ENCODE peak calls at places on chromosomes 2 and 18, in six cellular contexts. One of them, this sample, is unnamed.

GRCh38 chr2:204533629-204534370 is 11.5 kb upstream of the PARD3B start:
- DNase-seq in adrenal gland: no peak
- DNase-seq in tibial artery: no peak
- DNase-seq in right cardiac atrium: no peak
- DNase-seq in IMR-90: peak; percentile 69
- DNase-seq in stomach: no peak
- DNase-seq in this sample: no peak

GRCh38 chr2:43110442-43110871 is 115.9 kb downstream of the ZFP36L2 start:
- DNase-seq in stomach: no peak
- DNase-seq in IMR-90: peak; percentile 85
- DNase-seq in adrenal gland: no peak
- DNase-seq in tibial artery: no peak
- DNase-seq in right cardiac atrium: peak; percentile 84
- DNase-seq in this sample: no peak

GRCh38 chr18:79988079-79988924 is at the start of gene TXNL4A:
- DNase-seq in tibial artery: peak; percentile 73
- DNase-seq in adrenal gland: peak; percentile 85
- DNase-seq in stomach: peak; percentile 89
- DNase-seq in IMR-90: peak; percentile 89
- DNase-seq in right cardiac atrium: peak; percentile 97
- DNase-seq in this sample: peak; percentile 97

GRCh38 chr18:78595453-78595852 is 384.2 kb upstream of the SALL3 start:
- DNase-seq in right cardiac atrium: no peak
- DNase-seq in IMR-90: no peak
- DNase-seq in stomach: no peak
- DNase-seq in adrenal gland: no peak
- DNase-seq in tibial artery: no peak
- DNase-seq in this sample: no peak

GRCh38 chr2:216949685-216950397 is 90.0 kb upstream of the TNP1 start:
- DNase-seq in right cardiac atrium: no peak
- DNase-seq in adrenal gland: no peak
- DNase-seq in stomach: no peak
- DNase-seq in tibial artery: no peak
- DNase-seq in IMR-90: no peak
- DNase-seq in this sample: no peak

GRCh38 chr2:231393149-231394131 is 2.1 kb upstream of the B3GNT7 start:
- DNase-seq in tibial artery: no peak
- DNase-seq in adrenal gland: peak; percentile 37
- DNase-seq in right cardiac atrium: no peak
- DNase-seq in stomach: no peak
- DNase-seq in IMR-90: no peak
- DNase-seq in this sample: peak; percentile 94

GRCh38 chr2:191626497-191627151 is 51.3 kb upstream of the NABP1 start:
- DNase-seq in adrenal gland: no peak
- DNase-seq in stomach: no peak
- DNase-seq in IMR-90: peak; percentile 85
- DNase-seq in tibial artery: no peak
- DNase-seq in right cardiac atrium: no peak
- DNase-seq in this sample: no peak

GRCh38 chr18:577606-578005 is 2.6 kb upstream of the CETN1 start:
- DNase-seq in adrenal gland: no peak
- DNase-seq in stomach: no peak
- DNase-seq in IMR-90: no peak
- DNase-seq in tibial artery: no peak
- DNase-seq in right cardiac atrium: no peak
- DNase-seq in this sample: no peak

GRCh38 chr2:168166902-168167510 is 80.4 kb downstream of the STK39 start:
- DNase-seq in right cardiac atrium: no peak
- DNase-seq in stomach: no peak
- DNase-seq in adrenal gland: no peak
- DNase-seq in IMR-90: peak; percentile 78
- DNase-seq in tibial artery: no peak
- DNase-seq in this sample: no peak

GRCh38 chr2:71605781-71606241 is 152.4 kb downstream of the DYSF start:
- DNase-seq in IMR-90: no peak
- DNase-seq in adrenal gland: no peak
- DNase-seq in stomach: peak; percentile 5
- DNase-seq in right cardiac atrium: no peak
- DNase-seq in tibial artery: no peak
- DNase-seq in this sample: no peak

GRCh38 chr2:173571887-173572680 is 217.4 kb downstream of the CDCA7 start:
- DNase-seq in IMR-90: no peak
- DNase-seq in adrenal gland: no peak
- DNase-seq in right cardiac atrium: no peak
- DNase-seq in tibial artery: no peak
- DNase-seq in stomach: no peak
- DNase-seq in this sample: no peak

GRCh38 chr2:229922449-229923386 is at the start of gene FBXO36:
- DNase-seq in right cardiac atrium: peak; percentile 95
- DNase-seq in tibial artery: peak; percentile 85
- DNase-seq in IMR-90: peak; percentile 54
- DNase-seq in adrenal gland: peak; percentile 91
- DNase-seq in stomach: peak; percentile 88
- DNase-seq in this sample: peak; percentile 94

GRCh38 chr2:37689751-37690150 is 18.3 kb upstream of the CDC42EP3 start:
- DNase-seq in stomach: no peak
- DNase-seq in tibial artery: no peak
- DNase-seq in IMR-90: peak; percentile 54
- DNase-seq in right cardiac atrium: no peak
- DNase-seq in adrenal gland: no peak
- DNase-seq in this sample: no peak

GRCh38 chr2:238225911-238226697 is 13.7 kb downstream of the HES6 start:
- DNase-seq in tibial artery: no peak
- DNase-seq in right cardiac atrium: peak; percentile 81
- DNase-seq in stomach: peak; percentile 62
- DNase-seq in adrenal gland: no peak
- DNase-seq in IMR-90: peak; percentile 40
- DNase-seq in this sample: no peak

GRCh38 chr2:237744613-237745249 is 53.8 kb upstream of the RBM44 start:
- DNase-seq in IMR-90: peak; percentile 54
- DNase-seq in tibial artery: peak; percentile 75
- DNase-seq in stomach: peak; percentile 83
- DNase-seq in right cardiac atrium: peak; percentile 92
- DNase-seq in adrenal gland: peak; percentile 79
- DNase-seq in this sample: peak; percentile 82

GRCh38 chr18:67608909-67609308 is 92.4 kb upstream of the DSEL start:
- DNase-seq in tibial artery: no peak
- DNase-seq in adrenal gland: no peak
- DNase-seq in stomach: no peak
- DNase-seq in right cardiac atrium: no peak
- DNase-seq in IMR-90: peak; percentile 75
- DNase-seq in this sample: no peak

GRCh38 chr2:3944071-3944470 is 240.7 kb downstream of the DCDC2C start:
- DNase-seq in stomach: no peak
- DNase-seq in right cardiac atrium: no peak
- DNase-seq in IMR-90: no peak
- DNase-seq in tibial artery: no peak
- DNase-seq in adrenal gland: no peak
- DNase-seq in this sample: no peak

GRCh38 chr18:23765931-23766330 is 76.7 kb downstream of the LAMA3 start:
- DNase-seq in right cardiac atrium: no peak
- DNase-seq in tibial artery: no peak
- DNase-seq in IMR-90: no peak
- DNase-seq in adrenal gland: no peak
- DNase-seq in stomach: no peak
- DNase-seq in this sample: no peak

GRCh38 chr2:201523506-201523905 is 72.0 kb downstream of the STRADB start:
- DNase-seq in tibial artery: no peak
- DNase-seq in stomach: no peak
- DNase-seq in adrenal gland: no peak
- DNase-seq in right cardiac atrium: no peak
- DNase-seq in IMR-90: peak; percentile 32
- DNase-seq in this sample: no peak

GRCh38 chr2:218186355-218186766 is 19.6 kb upstream of the CXCR1 start:
- DNase-seq in right cardiac atrium: peak; percentile 81
- DNase-seq in stomach: peak; percentile 83
- DNase-seq in tibial artery: peak; percentile 71
- DNase-seq in adrenal gland: peak; percentile 63
- DNase-seq in IMR-90: peak; percentile 72
- DNase-seq in this sample: peak; percentile 88

GRCh38 chr2:238320648-238321281 is 447 bp downstream of the TRAF3IP1 start:
- DNase-seq in tibial artery: no peak
- DNase-seq in right cardiac atrium: peak; percentile 64
- DNase-seq in stomach: no peak
- DNase-seq in adrenal gland: peak; percentile 27
- DNase-seq in IMR-90: peak; percentile 8
- DNase-seq in this sample: peak; percentile 56

GRCh38 chr2:19942199-19942598 is 40.4 kb upstream of the TTC32 start:
- DNase-seq in stomach: no peak
- DNase-seq in adrenal gland: no peak
- DNase-seq in right cardiac atrium: no peak
- DNase-seq in tibial artery: no peak
- DNase-seq in IMR-90: no peak
- DNase-seq in this sample: no peak

GRCh38 chr2:216921057-216921456 is 61.2 kb upstream of the TNP1 start:
- DNase-seq in adrenal gland: no peak
- DNase-seq in right cardiac atrium: no peak
- DNase-seq in stomach: no peak
- DNase-seq in IMR-90: no peak
- DNase-seq in tibial artery: no peak
- DNase-seq in this sample: no peak

GRCh38 chr2:165069131-165069530 is 113.8 kb upstream of the SLC38A11 start:
- DNase-seq in right cardiac atrium: no peak
- DNase-seq in tibial artery: no peak
- DNase-seq in stomach: no peak
- DNase-seq in adrenal gland: no peak
- DNase-seq in IMR-90: peak; percentile 3
- DNase-seq in this sample: no peak

GRCh38 chr2:1717129-1717528 is 27.2 kb downstream of the PXDN start:
- DNase-seq in tibial artery: peak; percentile 25
- DNase-seq in IMR-90: no peak
- DNase-seq in right cardiac atrium: peak; percentile 81
- DNase-seq in stomach: no peak
- DNase-seq in adrenal gland: no peak
- DNase-seq in this sample: no peak

GRCh38 chr18:6058941-6059340 is 163.6 kb upstream of the TMEM200C start:
- DNase-seq in tibial artery: no peak
- DNase-seq in stomach: no peak
- DNase-seq in IMR-90: peak; percentile 84
- DNase-seq in right cardiac atrium: peak; percentile 70
- DNase-seq in adrenal gland: no peak
- DNase-seq in this sample: no peak

GRCh38 chr2:70962885-70963878 is 15.2 kb upstream of the ANKRD53 start:
- DNase-seq in stomach: no peak
- DNase-seq in tibial artery: peak; percentile 17
- DNase-seq in adrenal gland: peak; percentile 12
- DNase-seq in IMR-90: no peak
- DNase-seq in right cardiac atrium: no peak
- DNase-seq in this sample: no peak

GRCh38 chr2:41109744-41110143 is 657.9 kb upstream of the SLC8A1 start:
- DNase-seq in stomach: no peak
- DNase-seq in IMR-90: no peak
- DNase-seq in right cardiac atrium: no peak
- DNase-seq in tibial artery: no peak
- DNase-seq in adrenal gland: no peak
- DNase-seq in this sample: no peak

GRCh38 chr2:161592713-161593112 is 31.5 kb upstream of the SLC4A10 start:
- DNase-seq in tibial artery: no peak
- DNase-seq in IMR-90: no peak
- DNase-seq in stomach: no peak
- DNase-seq in right cardiac atrium: no peak
- DNase-seq in adrenal gland: no peak
- DNase-seq in this sample: no peak

GRCh38 chr2:16629770-16630169 is 35.9 kb downstream of the CYRIA start:
- DNase-seq in IMR-90: no peak
- DNase-seq in right cardiac atrium: no peak
- DNase-seq in adrenal gland: no peak
- DNase-seq in stomach: no peak
- DNase-seq in tibial artery: no peak
- DNase-seq in this sample: no peak

GRCh38 chr2:16628316-16628715 is 37.3 kb downstream of the CYRIA start:
- DNase-seq in IMR-90: peak; percentile 31
- DNase-seq in right cardiac atrium: no peak
- DNase-seq in stomach: no peak
- DNase-seq in tibial artery: no peak
- DNase-seq in adrenal gland: no peak
- DNase-seq in this sample: no peak

GRCh38 chr2:16632615-16633014 is 33.0 kb downstream of the CYRIA start:
- DNase-seq in adrenal gland: no peak
- DNase-seq in tibial artery: no peak
- DNase-seq in IMR-90: no peak
- DNase-seq in right cardiac atrium: no peak
- DNase-seq in stomach: no peak
- DNase-seq in this sample: no peak

GRCh38 chr2:16629044-16629443 is 36.6 kb downstream of the CYRIA start:
- DNase-seq in tibial artery: no peak
- DNase-seq in IMR-90: no peak
- DNase-seq in stomach: no peak
- DNase-seq in adrenal gland: no peak
- DNase-seq in right cardiac atrium: no peak
- DNase-seq in this sample: no peak

DNA sequence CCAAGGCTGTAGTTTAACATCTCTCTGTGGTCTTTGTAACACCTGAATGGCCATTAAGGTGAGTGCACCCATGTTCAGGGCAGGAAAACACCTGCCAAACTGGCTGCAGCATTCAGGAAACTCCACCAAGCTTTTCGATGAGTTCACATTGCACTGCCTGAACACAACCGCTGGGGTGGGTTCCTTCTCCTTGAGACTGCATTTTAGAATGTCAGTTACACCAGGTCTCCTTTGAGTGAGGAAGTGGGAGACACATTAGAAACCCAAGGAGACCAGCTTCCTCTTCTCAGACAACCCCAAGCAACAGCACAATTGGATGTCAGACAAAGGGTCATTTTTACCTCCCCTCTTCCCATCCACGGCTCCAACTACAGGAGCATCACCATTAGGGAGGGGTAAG is 35.2 kb downstream of the CYRIA start:
- DNase-seq in stomach: no peak
- DNase-seq in right cardiac atrium: no peak
- DNase-seq in tibial artery: no peak
- DNase-seq in adrenal gland: no peak
- DNase-seq in IMR-90: no peak
- DNase-seq in this sample: peak; percentile 65
- H3K4me1 ChIP-seq in stomach: peaks cover 6% of the 10 kb centered on the region
- H3K4me1 ChIP-seq in right cardiac atrium: peaks cover 10% of the 10 kb centered on the region
- H3K4me1 ChIP-seq in tibial artery: peaks cover 8% of the 10 kb centered on the region
- H3K4me1 ChIP-seq in adrenal gland: peaks cover 41% of the 10 kb centered on the region
- H3K4me1 ChIP-seq in IMR-90: peaks cover 26% of the 10 kb centered on the region
- H3K4me1 ChIP-seq in this sample: peaks cover 7% of the 10 kb centered on the region

GRCh38 chr2:46836295-46837111 is 79.1 kb downstream of the MCFD2 start:
- DNase-seq in tibial artery: no peak
- DNase-seq in right cardiac atrium: no peak
- DNase-seq in IMR-90: peak; percentile 73
- DNase-seq in adrenal gland: no peak
- DNase-seq in stomach: peak; percentile 34
- DNase-seq in this sample: no peak
- H3K4me1 ChIP-seq in tibial artery: peaks cover 15% of the 10 kb centered on the region
- H3K4me1 ChIP-seq in right cardiac atrium: peaks cover 8% of the 10 kb centered on the region
- H3K4me1 ChIP-seq in IMR-90: peaks cover 15% of the 10 kb centered on the region
- H3K4me1 ChIP-seq in adrenal gland: no peaks in the 10 kb centered on the region
- H3K4me1 ChIP-seq in stomach: peaks cover 6% of the 10 kb centered on the region
- H3K4me1 ChIP-seq in this sample: no peaks in the 10 kb centered on the region

GRCh38 chr18:59926131-59926530 is 26.3 kb downstream of the PMAIP1 start:
- DNase-seq in tibial artery: no peak
- DNase-seq in IMR-90: no peak
- DNase-seq in stomach: no peak
- DNase-seq in right cardiac atrium: no peak
- DNase-seq in adrenal gland: no peak
- DNase-seq in this sample: no peak
- H3K4me1 ChIP-seq in tibial artery: no peaks in the 10 kb centered on the region
- H3K4me1 ChIP-seq in IMR-90: no peaks in the 10 kb centered on the region
- H3K4me1 ChIP-seq in stomach: no peaks in the 10 kb centered on the region
- H3K4me1 ChIP-seq in right cardiac atrium: no peaks in the 10 kb centered on the region
- H3K4me1 ChIP-seq in adrenal gland: no peaks in the 10 kb centered on the region
- H3K4me1 ChIP-seq in this sample: peaks cover 11% of the 10 kb centered on the region

GRCh38 chr2:9139491-9140443 is 66.8 kb upstream of the ASAP2 start:
- DNase-seq in IMR-90: peak; percentile 54
- DNase-seq in right cardiac atrium: peak; percentile 91
- DNase-seq in adrenal gland: peak; percentile 79
- DNase-seq in tibial artery: peak; percentile 76
- DNase-seq in stomach: peak; percentile 84
- DNase-seq in this sample: peak; percentile 84
- H3K4me1 ChIP-seq in IMR-90: peaks cover 14% of the 10 kb centered on the region
- H3K4me1 ChIP-seq in right cardiac atrium: no peaks in the 10 kb centered on the region
- H3K4me1 ChIP-seq in adrenal gland: no peaks in the 10 kb centered on the region
- H3K4me1 ChIP-seq in tibial artery: peaks cover 8% of the 10 kb centered on the region
- H3K4me1 ChIP-seq in stomach: peaks cover 10% of the 10 kb centered on the region
- H3K4me1 ChIP-seq in this sample: peaks cover 8% of the 10 kb centered on the region